ENCODE peak calls at places on chromosome 4, in nine cellular contexts. Q is endodermal cell; W is CD4-positive, alpha-beta T cell; Z is upper lobe of right lung; T is A549; Y is breast epithelium; V is stomach; D is body of pancreas; B is left lung. G is an unnamed sample.

GRCh38 chr4:61938250-61938846 is 738.2 kb downstream of the ADGRL3 start:
- DNase-seq in Q (peak), W (no peak), Z (no peak), T (no peak), Y (no peak), V (no peak), D (no peak), B (no peak), G (no peak)

GRCh38 chr4:77662396-77662795 is 56.8 kb downstream of the CXCL13 start:
- DNase-seq in Q (no peak), W (no peak), Z (no peak), T (no peak), Y (no peak), V (no peak), D (no peak), B (peak), G (no peak)

GRCh38 chr4:76074468-76074867 is at the start of gene ART3:
- DNase-seq in Q (no peak), W (no peak), Z (no peak), T (no peak), Y (no peak), V (no peak), D (no peak), B (no peak), G (no peak)

GRCh38 chr4:53840643-53841042 is 223.8 kb downstream of the CHIC2 start:
- DNase-seq in Q (no peak), W (no peak), Z (no peak), T (peak), Y (no peak), V (no peak), D (no peak), B (no peak), G (no peak)

GRCh38 chr4:56330691-56331090 is 56.6 kb downstream of the AASDH start:
- DNase-seq in Q (no peak), W (no peak), Z (no peak), T (peak), Y (no peak), V (no peak), D (no peak), B (no peak), G (no peak)

GRCh38 chr4:25813705-25814104 is 49.1 kb downstream of the SEL1L3 start:
- DNase-seq in Q (peak), W (no peak), Z (no peak), T (peak), Y (no peak), V (no peak), D (no peak), B (peak), G (no peak)

GRCh38 chr4:6270691-6271121 is 1.1 kb downstream of the WFS1 start:
- DNase-seq in Q (no peak), W (no peak), Z (no peak), T (no peak), Y (no peak), V (no peak), D (peak), B (no peak), G (no peak)

GRCh38 chr4:139438141-139438540 is 15.8 kb upstream of the RAB33B start:
- DNase-seq in Q (no peak), W (no peak), Z (no peak), T (no peak), Y (no peak), V (no peak), D (no peak), B (no peak), G (no peak)

GRCh38 chr4:1722551-1723071 is 1.3 kb downstream of the TACC3 start:
- DNase-seq in Q (no peak), W (no peak), Z (no peak), T (no peak), Y (no peak), V (no peak), D (no peak), B (no peak), G (no peak)

GRCh38 chr4:17812801-17813200 is 2.0 kb downstream of the NCAPG start:
- DNase-seq in Q (no peak), W (no peak), Z (no peak), T (no peak), Y (no peak), V (no peak), D (no peak), B (no peak), G (no peak)
- H3K27ac ChIP-seq in Q (no peak), W (no peak), Z (no peak), T (no peak), Y (no peak), V (no peak), D (no peak), B (no peak), G (no peak)

GRCh38 chr4:39526810-39527295 is 386 bp downstream of the UGDH start:
- DNase-seq in Q (no peak), W (no peak), Z (no peak), T (no peak), Y (no peak), V (no peak), D (no peak), B (no peak), G (no peak)
- H3K27ac ChIP-seq in Q (peak), W (peak), Z (peak), T (peak), Y (peak), V (peak), D (peak), B (peak), G (peak)

GRCh38 chr4:55251896-55252295 is 94.1 kb upstream of the SRD5A3 start:
- DNase-seq in Q (no peak), W (no peak), Z (no peak), T (no peak), Y (no peak), V (no peak), D (no peak), B (no peak), G (no peak)
- H3K27ac ChIP-seq in Q (no peak), W (no peak), Z (no peak), T (no peak), Y (no peak), V (no peak), D (no peak), B (no peak), G (no peak)

GRCh38 chr4:79598801-79599200 is 190.8 kb upstream of the GK2 start:
- DNase-seq in Q (no peak), W (no peak), Z (no peak), T (no peak), Y (no peak), V (no peak), D (no peak), B (no peak), G (no peak)

GRCh38 chr4:79598214-79598613 is 190.2 kb upstream of the GK2 start:
- DNase-seq in Q (no peak), W (no peak), Z (no peak), T (no peak), Y (no peak), V (no peak), D (no peak), B (no peak), G (no peak)

GRCh38 chr4:79599691-79600090 is 191.7 kb upstream of the GK2 start:
- DNase-seq in Q (no peak), W (no peak), Z (no peak), T (no peak), Y (no peak), V (no peak), D (no peak), B (no peak), G (no peak)

GRCh38 chr4:79597266-79597665 is 189.2 kb upstream of the GK2 start:
- DNase-seq in Q (no peak), W (no peak), Z (no peak), T (no peak), Y (no peak), V (no peak), D (no peak), B (no peak), G (no peak)
- H3K27ac ChIP-seq in Q (no peak), W (no peak), Z (no peak), T (no peak), Y (no peak), V (no peak), D (no peak), B (no peak), G (no peak)

GRCh38 chr4:173418636-173419035 is 19.7 kb upstream of the SCRG1 start:
- DNase-seq in Q (no peak), W (no peak), Z (no peak), T (no peak), Y (no peak), V (no peak), D (no peak), B (no peak), G (no peak)

GRCh38 chr4:173417833-173418232 is 18.9 kb upstream of the SCRG1 start:
- DNase-seq in Q (no peak), W (no peak), Z (no peak), T (no peak), Y (no peak), V (no peak), D (no peak), B (no peak), G (no peak)

GRCh38 chr4:173414456-173414855 is 15.5 kb upstream of the SCRG1 start:
- DNase-seq in Q (no peak), W (no peak), Z (no peak), T (no peak), Y (no peak), V (no peak), D (no peak), B (no peak), G (no peak)

GRCh38 chr4:173415092-173415491 is 16.2 kb upstream of the SCRG1 start:
- DNase-seq in Q (no peak), W (no peak), Z (no peak), T (no peak), Y (no peak), V (no peak), D (no peak), B (no peak), G (no peak)

GRCh38 chr4:173415885-173416658 is 17.2 kb upstream of the SCRG1 start:
- DNase-seq in Q (no peak), W (no peak), Z (peak), T (no peak), Y (no peak), V (peak), D (no peak), B (peak), G (peak)
- H3K27ac ChIP-seq in Q (no peak), W (no peak), Z (peak), T (no peak), Y (peak), V (peak), D (no peak), B (peak), G (peak)

DNA sequence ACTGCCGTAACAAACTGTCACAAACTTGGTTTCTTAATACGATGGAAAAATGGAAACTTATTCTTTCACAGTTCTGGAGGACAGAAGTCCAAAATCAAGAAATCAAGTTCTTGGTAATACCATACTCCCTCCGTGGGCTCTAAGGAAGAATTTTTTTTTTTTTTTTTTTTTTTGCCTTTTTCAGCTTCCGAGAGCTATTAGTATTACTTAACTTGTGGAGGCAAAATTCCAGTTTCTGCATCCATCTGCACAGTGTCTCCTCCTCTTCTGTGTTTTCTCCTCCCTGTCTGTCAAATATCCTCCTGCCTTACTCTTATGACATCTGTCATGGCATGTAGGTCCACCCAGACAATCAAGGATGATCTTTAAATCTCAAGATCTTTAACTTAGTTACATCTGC is 426.6 kb downstream of the SPRY1 start:
- DNase-seq in Q (no peak), W (no peak), Z (no peak), T (no peak), Y (no peak), V (no peak), D (no peak), B (no peak), G (no peak)
- H3K27ac ChIP-seq in Q (no peak), W (no peak), Z (no peak), T (no peak), Y (no peak), V (no peak), D (no peak), B (no peak), G (peak)

GRCh38 chr4:128225148-128225547 is 62.5 kb downstream of the PGRMC2 start:
- DNase-seq in Q (no peak), W (no peak), Z (no peak), T (no peak), Y (no peak), V (no peak), D (no peak), B (no peak), G (no peak)

GRCh38 chr4:128232719-128233118 is 54.9 kb downstream of the PGRMC2 start:
- DNase-seq in Q (no peak), W (no peak), Z (no peak), T (no peak), Y (no peak), V (no peak), D (no peak), B (no peak), G (no peak)

GRCh38 chr4:128228778-128229457 is 58.7 kb downstream of the PGRMC2 start:
- DNase-seq in Q (no peak), W (no peak), Z (no peak), T (no peak), Y (no peak), V (no peak), D (no peak), B (no peak), G (no peak)

GRCh38 chr4:128229458-128229805 is 58.2 kb downstream of the PGRMC2 start:
- DNase-seq in Q (no peak), W (no peak), Z (no peak), T (no peak), Y (no peak), V (no peak), D (no peak), B (no peak), G (no peak)

GRCh38 chr4:128228021-128228571 is 59.5 kb downstream of the PGRMC2 start:
- DNase-seq in Q (no peak), W (no peak), Z (no peak), T (peak), Y (peak), V (peak), D (no peak), B (no peak), G (no peak)
- H3K27ac ChIP-seq in Q (peak), W (no peak), Z (no peak), T (peak), Y (peak), V (no peak), D (no peak), B (no peak), G (no peak)

DNA sequence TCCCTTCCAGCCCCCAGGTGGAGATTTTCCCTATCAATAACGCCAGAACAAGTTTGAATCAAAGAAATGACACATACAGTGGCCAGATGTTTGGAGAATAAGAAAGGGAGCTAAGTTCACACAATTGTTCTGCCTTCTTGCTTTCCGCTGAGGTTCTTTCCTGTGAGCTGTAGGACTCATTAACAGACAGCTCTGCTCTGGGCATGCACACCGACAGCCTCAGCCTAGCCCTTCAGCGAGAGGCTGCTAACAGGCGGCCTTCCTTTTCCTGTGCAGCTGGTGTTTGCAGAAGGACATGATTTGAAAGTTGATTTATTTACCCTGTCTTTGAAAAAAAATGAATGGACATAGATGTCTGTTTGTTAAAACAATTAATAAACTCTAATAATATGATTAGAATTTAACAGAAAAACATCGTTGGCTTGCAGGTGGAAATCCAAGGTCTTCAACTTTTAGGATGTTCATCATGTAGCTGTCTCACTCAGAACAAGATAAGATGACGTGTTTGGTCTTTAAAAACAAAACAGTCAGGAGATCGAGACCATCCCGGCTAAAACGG is 183.3 kb downstream of the KDR start:
- DNase-seq in Q (no peak), W (peak), Z (no peak), T (no peak), Y (no peak), V (no peak), D (no peak), B (no peak), G (no peak)
- H3K27ac ChIP-seq in Q (no peak), W (peak), Z (no peak), T (no peak), Y (no peak), V (no peak), D (no peak), B (no peak), G (no peak)

GRCh38 chr4:151169900-151170299 is 70.5 kb downstream of the RPS3A start:
- DNase-seq in Q (no peak), W (no peak), Z (no peak), T (no peak), Y (no peak), V (no peak), D (no peak), B (no peak), G (no peak)
- H3K27ac ChIP-seq in Q (no peak), W (no peak), Z (no peak), T (no peak), Y (peak), V (peak), D (no peak), B (peak), G (peak)

GRCh38 chr4:120918092-120918491 is 4.4 kb downstream of the PRDM5 start:
- DNase-seq in Q (no peak), W (no peak), Z (no peak), T (no peak), Y (no peak), V (no peak), D (no peak), B (no peak), G (no peak)

GRCh38 chr4:120919358-120919757 is 3.2 kb downstream of the PRDM5 start:
- DNase-seq in Q (no peak), W (no peak), Z (no peak), T (no peak), Y (no peak), V (no peak), D (no peak), B (no peak), G (no peak)

GRCh38 chr4:120916937-120917336 is 5.6 kb downstream of the PRDM5 start:
- DNase-seq in Q (no peak), W (no peak), Z (no peak), T (no peak), Y (no peak), V (no peak), D (no peak), B (no peak), G (no peak)

GRCh38 chr4:120920666-120921065 is 1.9 kb downstream of the PRDM5 start:
- DNase-seq in Q (no peak), W (no peak), Z (no peak), T (no peak), Y (no peak), V (no peak), D (no peak), B (no peak), G (no peak)

DNA sequence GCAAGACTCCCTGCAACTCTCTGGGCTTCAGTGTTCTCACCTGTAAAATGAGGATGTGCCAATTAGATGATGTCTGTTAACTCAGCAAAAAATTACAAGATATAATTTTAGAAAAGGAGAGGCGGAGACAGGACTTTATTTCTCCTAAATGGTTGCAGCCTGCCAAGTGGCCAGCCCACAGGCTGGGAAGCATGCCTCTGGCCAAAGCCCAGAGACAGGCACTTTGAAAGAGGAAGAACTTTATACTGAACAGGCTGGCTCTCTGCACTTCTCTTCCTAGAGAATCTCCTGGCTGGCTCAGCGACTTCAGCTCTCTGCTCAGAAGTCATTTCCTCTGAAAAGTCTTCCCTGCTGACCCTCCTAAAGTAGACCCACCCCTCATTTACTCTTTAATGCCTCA is 3.7 kb downstream of the PRDM5 start:
- DNase-seq in Q (no peak), W (no peak), Z (no peak), T (no peak), Y (no peak), V (no peak), D (peak), B (peak), G (no peak)
- H3K27ac ChIP-seq in Q (no peak), W (no peak), Z (peak), T (no peak), Y (no peak), V (no peak), D (peak), B (no peak), G (no peak)